ENCODE peak calls at places on chromosomes 6 and 20, in nine cellular contexts. X is osteoblast; G is ovary; B is epithelial cell of esophagus; E is fibroblast of mammary gland; M is neural progenitor cell; A is CD8-positive, alpha-beta T cell; V is fibroblast of pulmonary artery; J is fibroblast of lung. R is an unnamed sample.

GRCh38 chr20:43191143-43191542 is 1.4 kb upstream of the PTPRT start:
- DNase-seq in X (no peak), G (no peak), B (no peak), E (no peak), M (no peak), A (no peak), V (no peak), J (no peak), R (no peak)

GRCh38 chr6:48184644-48185043 is 73.6 kb upstream of the PTCHD4 start:
- DNase-seq in X (peak; percentile 10), G (no peak), B (no peak), E (peak; percentile 77), M (no peak), A (no peak), V (no peak), J (peak; percentile 11), R (no peak)

GRCh38 chr6:14092301-14092700 is 25.3 kb upstream of the CD83 start:
- DNase-seq in X (no peak), G (no peak), B (no peak), E (no peak), M (no peak), A (no peak), V (no peak), J (no peak), R (no peak)

GRCh38 chr6:156347251-156348049 is 429.7 kb upstream of the ARID1B start:
- DNase-seq in X (no peak), G (no peak), B (peak; percentile 5), E (no peak), M (no peak), A (no peak), V (no peak), J (peak; percentile 10), R (no peak)

GRCh38 chr6:4815584-4815983 is 39.4 kb downstream of the CDYL start:
- DNase-seq in X (no peak), G (no peak), B (no peak), E (no peak), M (no peak), A (no peak), V (no peak), J (no peak), R (no peak)

GRCh38 chr6:125302840-125303511 is 1.2 kb upstream of the HDDC2 start:
- DNase-seq in X (no peak), G (no peak), B (no peak), E (no peak), M (no peak), A (no peak), V (no peak), J (no peak), R (no peak)

GRCh38 chr6:34664270-34664971 is 32.1 kb downstream of the ILRUN start:
- DNase-seq in X (no peak), G (no peak), B (peak; percentile 20), E (peak; percentile 57), M (no peak), A (no peak), V (peak; percentile 79), J (peak; percentile 45), R (peak; percentile 40)

GRCh38 chr6:3308106-3308505 is 49.4 kb downstream of the PSMG4 start:
- DNase-seq in X (peak; percentile 63), G (no peak), B (no peak), E (no peak), M (no peak), A (no peak), V (no peak), J (no peak), R (no peak)

GRCh38 chr6:2608508-2608907 is 142.2 kb downstream of the MYLK4 start:
- DNase-seq in X (no peak), G (no peak), B (no peak), E (no peak), M (no peak), A (no peak), V (no peak), J (no peak), R (no peak)

GRCh38 chr6:16973545-16974386 is 128.1 kb upstream of the STMND1 start:
- DNase-seq in X (no peak), G (no peak), B (no peak), E (no peak), M (no peak), A (no peak), V (no peak), J (no peak), R (no peak)

GRCh38 chr20:62025832-62026563 is 39.7 kb downstream of the TAF4 start:
- DNase-seq in X (peak; percentile 91), G (no peak), B (no peak), E (peak; percentile 76), M (no peak), A (no peak), V (peak; percentile 82), J (peak; percentile 46), R (no peak)

GRCh38 chr6:127641905-127642304 is 64.9 kb downstream of the C6orf58 start:
- DNase-seq in X (no peak), G (no peak), B (peak; percentile 53), E (peak; percentile 48), M (peak; percentile 72), A (no peak), V (peak; percentile 59), J (peak; percentile 25), R (peak; percentile 55)

GRCh38 chr20:43988867-43989266 is 74.2 kb downstream of the TOX2 start:
- DNase-seq in X (no peak), G (no peak), B (no peak), E (peak; percentile 62), M (no peak), A (no peak), V (no peak), J (peak; percentile 64), R (no peak)

GRCh38 chr6:144895890-144896289 is 610.8 kb downstream of the UTRN start:
- DNase-seq in X (no peak), G (no peak), B (no peak), E (no peak), M (no peak), A (no peak), V (no peak), J (no peak), R (no peak)

GRCh38 chr6:96907498-96907897 is 9.8 kb upstream of the NDUFAF4 start:
- DNase-seq in X (no peak), G (no peak), B (peak; percentile 36), E (peak; percentile 53), M (no peak), A (no peak), V (peak; percentile 42), J (peak; percentile 30), R (no peak)

GRCh38 chr6:131764350-131764749 is 43.5 kb upstream of the ENPP1 start:
- DNase-seq in X (no peak), G (no peak), B (peak; percentile 32), E (peak; percentile 75), M (no peak), A (no peak), V (peak; percentile 20), J (no peak), R (no peak)

GRCh38 chr6:98639236-98639635 is 195.1 kb upstream of the POU3F2 start:
- DNase-seq in X (no peak), G (no peak), B (no peak), E (no peak), M (peak; percentile 66), A (no peak), V (no peak), J (no peak), R (no peak)

GRCh38 chr6:113526995-113527394 is 330.1 kb upstream of the MARCKS start:
- DNase-seq in X (peak; percentile 11), G (no peak), B (peak; percentile 39), E (no peak), M (no peak), A (no peak), V (no peak), J (no peak), R (peak; percentile 5)

DNA sequence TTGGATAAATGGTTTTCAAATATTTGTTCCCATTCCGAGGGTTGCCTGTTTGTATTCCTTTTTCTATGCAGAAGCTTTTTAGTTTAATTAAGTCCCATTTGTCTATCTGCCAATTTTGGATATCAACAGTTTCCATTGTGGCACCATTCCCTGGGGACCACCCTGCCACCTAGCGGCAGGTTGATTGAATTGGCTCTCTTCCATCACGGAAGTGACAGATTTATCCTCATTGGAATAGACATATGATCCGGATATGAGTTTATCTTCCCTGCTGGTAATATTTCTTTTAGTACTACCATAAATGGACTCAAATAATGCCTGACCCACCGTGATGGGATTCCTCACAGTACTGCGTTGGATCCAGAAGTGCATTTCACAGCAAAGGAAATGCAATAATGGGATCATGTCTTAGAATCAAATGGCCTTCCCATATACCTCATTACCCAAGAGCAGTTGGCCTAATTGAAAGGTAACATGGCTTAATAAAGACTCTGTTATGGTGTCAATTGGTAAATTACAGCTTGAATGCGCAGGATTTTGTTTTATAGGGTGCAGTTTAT is 327.0 kb downstream of the BMP2 start:
- DNase-seq in X (peak; percentile 5), G (no peak), B (peak; percentile 71), E (peak; percentile 19), M (peak; percentile 74), A (no peak), V (peak; percentile 16), J (peak; percentile 10), R (peak; percentile 65)
- TF ChIP-seq CTCF in X (peak; percentile 6), G (no peak), B (peak; percentile 85), E (peak; percentile 32), M (peak; percentile 98), A (no peak), V (peak; percentile 34), J (peak; percentile 44), R (peak; percentile 63)

DNA sequence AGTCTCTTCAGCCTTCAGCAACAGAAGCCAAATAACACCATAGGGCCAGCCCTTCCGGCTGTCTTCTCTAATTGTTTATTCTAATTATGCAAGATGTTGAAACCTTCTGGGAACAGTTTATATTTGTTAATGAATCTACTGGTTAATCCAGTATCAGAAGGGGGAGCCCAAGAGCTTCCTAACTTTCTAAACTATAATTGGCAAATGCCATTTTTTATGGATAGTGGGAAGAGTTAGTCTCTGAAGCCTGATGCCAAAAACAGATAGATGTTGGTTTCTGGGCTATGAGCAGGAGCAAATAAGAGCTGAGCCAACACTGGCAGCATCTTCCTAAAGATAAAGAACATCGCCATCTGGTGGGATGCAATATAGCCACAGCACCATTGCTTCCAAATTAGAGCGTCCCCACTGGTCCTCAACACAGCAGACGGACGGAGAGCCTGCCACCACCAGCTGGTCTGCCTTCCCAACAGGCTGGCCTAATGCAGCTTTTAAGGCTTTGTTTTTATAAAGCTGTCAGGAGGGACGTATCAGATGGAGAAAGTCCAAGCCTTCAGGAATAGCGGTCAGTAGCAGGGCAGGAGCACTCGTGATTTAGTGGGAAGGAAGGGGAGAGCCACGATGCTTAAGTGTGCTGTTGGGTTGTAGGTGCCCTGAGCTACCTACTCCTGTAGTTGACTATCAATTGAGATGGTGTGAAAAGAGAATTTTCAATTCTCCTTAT is 118.8 kb downstream of the RALGAPA2 start:
- DNase-seq in X (peak; percentile 56), G (peak; percentile 39), B (peak; percentile 54), E (peak; percentile 67), M (peak; percentile 87), A (no peak), V (peak; percentile 56), J (peak; percentile 48), R (peak; percentile 46)
- TF ChIP-seq CTCF in X (peak; percentile 61), G (peak; percentile 17), B (peak; percentile 60), E (peak; percentile 56), M (peak; percentile 70), A (no peak), V (peak; percentile 54), J (peak; percentile 71), R (peak; percentile 49)

GRCh38 chr6:119119989-119120388 is 41.5 kb upstream of the FAM184A start:
- DNase-seq in X (peak; percentile 71), G (no peak), B (peak; percentile 71), E (peak; percentile 88), M (no peak), A (no peak), V (peak; percentile 90), J (peak; percentile 77), R (peak; percentile 88)
- TF ChIP-seq CTCF in X (no peak), G (no peak), B (no peak), E (no peak), M (no peak), A (no peak), V (no peak), J (no peak), R (no peak)

GRCh38 chr20:50744143-50744792 is 12.9 kb downstream of the PARD6B start:
- DNase-seq in X (peak; percentile 93), G (peak; percentile 69), B (peak; percentile 90), E (peak; percentile 90), M (peak; percentile 62), A (no peak), V (peak; percentile 91), J (peak; percentile 86), R (peak; percentile 88)
- TF ChIP-seq CTCF in X (peak; percentile 55), G (no peak), B (peak; percentile 48), E (peak; percentile 48), M (no peak), A (no peak), V (peak; percentile 44), J (peak; percentile 45), R (peak; percentile 34)

R was measured in MCF 10A.